ENCODE peak calls at places on chromosomes 3 and 15, in ten cellular contexts. T is PC-3, Q is H7, O is breast epithelium, U is prostate gland, H is suprapubic skin, Y is psoas muscle, X is Peyer's patch, V is cardiac fibroblast, R is brain microvascular endothelial cell. K is an unnamed sample.

GRCh38 chr15:68195336-68196112 is 9.6 kb downstream of the CALML4 start:
- DNase-seq in T (no peak), Q (peak; percentile 36), O (peak; percentile 34), U (no peak), H (no peak), Y (no peak), X (no peak), V (no peak), R (no peak), K (no peak)

GRCh38 chr3:143158549-143158988 is 39.0 kb downstream of the CHST2 start:
- DNase-seq in T (no peak), Q (no peak), O (no peak), U (no peak), H (no peak), Y (no peak), X (no peak), V (peak; percentile 72), R (no peak), K (no peak)

GRCh38 chr3:86563358-86563970 is 427.5 kb downstream of the VGLL3 start:
- DNase-seq in T (peak; percentile 77), Q (peak; percentile 22), O (no peak), U (no peak), H (no peak), Y (no peak), X (no peak), V (peak; percentile 62), R (no peak), K (peak; percentile 64)

GRCh38 chr3:127884069-127884468 is 31.0 kb upstream of the KBTBD12 start:
- DNase-seq in T (no peak), Q (no peak), O (no peak), U (no peak), H (no peak), Y (no peak), X (no peak), V (no peak), R (no peak), K (no peak)

GRCh38 chr15:99983894-99984293 is 250.7 kb upstream of the LYSMD4 start:
- DNase-seq in T (no peak), Q (peak; percentile 76), O (no peak), U (no peak), H (no peak), Y (no peak), X (no peak), V (no peak), R (no peak), K (peak; percentile 30)

GRCh38 chr3:182149594-182149993 is 437.9 kb downstream of the SOX2 start:
- DNase-seq in T (peak; percentile 16), Q (no peak), O (no peak), U (no peak), H (no peak), Y (no peak), X (no peak), V (no peak), R (no peak), K (no peak)

GRCh38 chr3:16917256-16917935 is 32.6 kb downstream of the PLCL2 start:
- DNase-seq in T (peak; percentile 63), Q (no peak), O (no peak), U (no peak), H (no peak), Y (no peak), X (no peak), V (peak; percentile 62), R (peak; percentile 52), K (no peak)

GRCh38 chr3:149542375-149543312 is 68.1 kb downstream of the TM4SF4 start:
- DNase-seq in T (no peak), Q (no peak), O (no peak), U (no peak), H (no peak), Y (no peak), X (no peak), V (peak; percentile 41), R (peak; percentile 46), K (peak; percentile 37)

GRCh38 chr3:97201814-97202213 is 387.4 kb downstream of the EPHA6 start:
- DNase-seq in T (no peak), Q (no peak), O (no peak), U (no peak), H (no peak), Y (no peak), X (no peak), V (no peak), R (no peak), K (no peak)

GRCh38 chr15:49991587-49991986 is 127.4 kb downstream of the ATP8B4 start:
- DNase-seq in T (no peak), Q (no peak), O (no peak), U (no peak), H (no peak), Y (no peak), X (no peak), V (no peak), R (no peak), K (no peak)

GRCh38 chr15:68797589-68798377 is 22.9 kb downstream of the ANP32A start:
- DNase-seq in T (no peak), Q (no peak), O (no peak), U (no peak), H (no peak), Y (no peak), X (no peak), V (no peak), R (no peak), K (no peak)

GRCh38 chr3:65230251-65231140 is 542.7 kb upstream of the ADAMTS9 start:
- DNase-seq in T (no peak), Q (no peak), O (no peak), U (no peak), H (no peak), Y (no peak), X (no peak), V (no peak), R (peak; percentile 1), K (no peak)

GRCh38 chr15:90875549-90875981 is 7.2 kb downstream of the FURIN start:
- DNase-seq in T (no peak), Q (no peak), O (no peak), U (no peak), H (no peak), Y (no peak), X (no peak), V (no peak), R (no peak), K (no peak)

GRCh38 chr3:72080800-72081199 is 295.9 kb upstream of the PROK2 start:
- DNase-seq in T (no peak), Q (no peak), O (no peak), U (no peak), H (no peak), Y (no peak), X (no peak), V (no peak), R (no peak), K (no peak)

GRCh38 chr3:72082776-72083477 is 298.0 kb upstream of the PROK2 start:
- DNase-seq in T (no peak), Q (no peak), O (no peak), U (no peak), H (no peak), Y (no peak), X (no peak), V (no peak), R (no peak), K (no peak)

GRCh38 chr3:72081456-72081855 is 296.5 kb upstream of the PROK2 start:
- DNase-seq in T (no peak), Q (no peak), O (no peak), U (no peak), H (no peak), Y (no peak), X (no peak), V (no peak), R (no peak), K (no peak)

GRCh38 chr3:72080101-72080500 is 295.2 kb upstream of the PROK2 start:
- DNase-seq in T (no peak), Q (no peak), O (no peak), U (no peak), H (no peak), Y (no peak), X (no peak), V (no peak), R (no peak), K (no peak)

GRCh38 chr3:72082121-72082715 is 297.3 kb upstream of the PROK2 start:
- DNase-seq in T (no peak), Q (no peak), O (no peak), U (no peak), H (no peak), Y (no peak), X (peak; percentile 38), V (peak; percentile 13), R (no peak), K (no peak)
- H3K4me3 ChIP-seq in T (no peak overlapping the region), Q (no peak overlapping the region), O (no peak overlapping the region), U (no peak overlapping the region), H (no peak overlapping the region), Y (no peak overlapping the region), X (no peak overlapping the region), V (no peak overlapping the region), R (no peak overlapping the region), K (no peak overlapping the region)

GRCh38 chr3:43995078-43995928 is 246.4 kb upstream of the TOPAZ1 start:
- DNase-seq in T (peak; percentile 50), Q (peak; percentile 83), O (no peak), U (no peak), H (no peak), Y (no peak), X (peak; percentile 45), V (peak; percentile 55), R (no peak), K (peak; percentile 70)
- H3K4me3 ChIP-seq in T (peak overlapping the region; percentile 67), Q (peak overlapping the region; percentile 68), O (peak overlapping the region; percentile 57), U (no peak overlapping the region), H (peak overlapping the region; percentile 29), Y (peak overlapping the region; percentile 43), X (peak overlapping the region; percentile 40), V (peak overlapping the region; percentile 77), R (peak overlapping the region; percentile 67), K (peak overlapping the region; percentile 63)

GRCh38 chr15:58473720-58474119 is 41.9 kb downstream of the LIPC start:
- DNase-seq in T (peak; percentile 73), Q (no peak), O (no peak), U (no peak), H (no peak), Y (no peak), X (no peak), V (peak; percentile 90), R (peak; percentile 72), K (peak; percentile 55)

GRCh38 chr15:58475573-58476524 is 44.1 kb downstream of the LIPC start:
- DNase-seq in T (no peak), Q (no peak), O (no peak), U (no peak), H (no peak), Y (peak; percentile 33), X (no peak), V (peak; percentile 82), R (no peak), K (peak; percentile 92)

GRCh38 chr15:58476525-58477162 is 44.9 kb downstream of the LIPC start:
- DNase-seq in T (no peak), Q (no peak), O (no peak), U (no peak), H (no peak), Y (no peak), X (no peak), V (no peak), R (no peak), K (no peak)

GRCh38 chr15:58472821-58473581 is 41.2 kb downstream of the LIPC start:
- DNase-seq in T (peak; percentile 33), Q (no peak), O (no peak), U (no peak), H (no peak), Y (no peak), X (peak; percentile 27), V (peak; percentile 56), R (no peak), K (peak; percentile 99)

GRCh38 chr15:58474741-58475323 is 43.0 kb downstream of the LIPC start:
- DNase-seq in T (no peak), Q (no peak), O (no peak), U (no peak), H (no peak), Y (no peak), X (no peak), V (no peak), R (no peak), K (no peak)
- H3K4me3 ChIP-seq in T (no peak overlapping the region), Q (no peak overlapping the region), O (no peak overlapping the region), U (no peak overlapping the region), H (no peak overlapping the region), Y (no peak overlapping the region), X (no peak overlapping the region), V (no peak overlapping the region), R (no peak overlapping the region), K (no peak overlapping the region)

GRCh38 chr3:130854208-130854864 is 39.5 kb upstream of the ATP2C1 start:
- DNase-seq in T (no peak), Q (no peak), O (no peak), U (no peak), H (no peak), Y (no peak), X (no peak), V (no peak), R (no peak), K (no peak)
- H3K4me3 ChIP-seq in T (no peak overlapping the region), Q (no peak overlapping the region), O (no peak overlapping the region), U (no peak overlapping the region), H (no peak overlapping the region), Y (peak overlapping the region; percentile 68), X (no peak overlapping the region), V (no peak overlapping the region), R (no peak overlapping the region), K (no peak overlapping the region)